ENCODE peak calls at places on chromosomes 6 and 20, in eight cellular contexts. C is putamen; M is kidney tubule cell; A is ELR; E is H7; X is posterior cingulate gyrus; S is activated naive CD4-positive, alpha-beta T cell treated with anti-CD3 and anti-CD28 coated beads, Interleukin-2, amount 50 U/mL, for 72 hours; H is substantia nigra. F is an unnamed sample.

GRCh38 chr6:10458287-10458686 is 43.4 kb upstream of the TFAP2A start:
- DNase-seq in C (no peak), M (no peak), A (no peak), E (no peak), X (no peak), S (no peak), H (no peak), F (no peak)

GRCh38 chr6:48826884-48827701 is 636.0 kb downstream of the MMUT start:
- DNase-seq in C (peak), M (peak), A (peak), E (no peak), X (no peak), S (no peak), H (no peak), F (peak)

GRCh38 chr20:17538517-17539170 is 7.5 kb upstream of the BFSP1 start:
- DNase-seq in C (no peak), M (peak), A (peak), E (no peak), X (no peak), S (no peak), H (no peak), F (peak)

GRCh38 chr6:110557226-110557625 is 80.8 kb upstream of the SLC22A16 start:
- DNase-seq in C (no peak), M (no peak), A (no peak), E (no peak), X (no peak), S (no peak), H (no peak), F (no peak)

GRCh38 chr20:53597085-53597482 is 3.4 kb upstream of the ZNF217 start:
- DNase-seq in C (no peak), M (no peak), A (no peak), E (no peak), X (no peak), S (no peak), H (no peak), F (no peak)

GRCh38 chr6:65398851-65399250 is 308.2 kb downstream of the EYS start:
- DNase-seq in C (peak), M (no peak), A (no peak), E (no peak), X (no peak), S (no peak), H (no peak), F (no peak)

GRCh38 chr6:72522735-72523141 is 99.1 kb upstream of the KCNQ5 start:
- DNase-seq in C (no peak), M (peak), A (peak), E (peak), X (no peak), S (peak), H (no peak), F (no peak)

GRCh38 chr20:2006452-2007381 is 12.9 kb upstream of the PDYN start:
- DNase-seq in C (no peak), M (peak), A (peak), E (peak), X (no peak), S (peak), H (no peak), F (peak)

GRCh38 chr6:39899540-39900295 is 34.5 kb downstream of the MOCS1 start:
- DNase-seq in C (no peak), M (peak), A (peak), E (no peak), X (no peak), S (no peak), H (no peak), F (peak)

GRCh38 chr6:159726918-159727716 is at the start of gene WTAP:
- DNase-seq in C (peak), M (peak), A (peak), E (peak), X (peak), S (peak), H (peak), F (peak)

GRCh38 chr20:45833883-45834796 is 541 bp downstream of the SNX21 start:
- DNase-seq in C (peak), M (peak), A (peak), E (peak), X (peak), S (peak), H (peak), F (peak)

GRCh38 chr20:1943267-1944002 is 48.2 kb downstream of the SIRPA start:
- DNase-seq in C (no peak), M (no peak), A (no peak), E (no peak), X (no peak), S (no peak), H (no peak), F (no peak)

GRCh38 chr20:59785986-59786753 is 147.3 kb downstream of the SYCP2 start:
- DNase-seq in C (no peak), M (no peak), A (no peak), E (peak), X (no peak), S (no peak), H (no peak), F (no peak)

GRCh38 chr6:138004423-138005287 is 102.6 kb downstream of the PERP start:
- DNase-seq in C (no peak), M (peak), A (peak), E (peak), X (no peak), S (peak), H (no peak), F (peak)

GRCh38 chr6:45609141-45609638 is 231.5 kb upstream of the SUPT3H start:
- DNase-seq in C (no peak), M (peak), A (peak), E (no peak), X (no peak), S (no peak), H (no peak), F (peak)

GRCh38 chr6:15887491-15888461 is 224.9 kb upstream of the DTNBP1 start:
- DNase-seq in C (no peak), M (no peak), A (no peak), E (no peak), X (no peak), S (no peak), H (no peak), F (no peak)

GRCh38 chr20:19855426-19855825 is 97.4 kb downstream of the RIN2 start:
- DNase-seq in C (no peak), M (no peak), A (no peak), E (no peak), X (no peak), S (no peak), H (no peak), F (no peak)

GRCh38 chr6:145668844-145669243 is 66.5 kb downstream of the EPM2A start:
- DNase-seq in C (no peak), M (no peak), A (no peak), E (no peak), X (no peak), S (no peak), H (no peak), F (no peak)

GRCh38 chr6:14354919-14355572 is 237.5 kb downstream of the CD83 start:
- DNase-seq in C (no peak), M (peak), A (peak), E (no peak), X (no peak), S (peak), H (no peak), F (peak)

GRCh38 chr6:130434174-130434873 is 68.5 kb downstream of the TMEM200A start:
- DNase-seq in C (no peak), M (no peak), A (peak), E (no peak), X (no peak), S (no peak), H (no peak), F (no peak)

GRCh38 chr20:32501709-32502108 is 83.4 kb downstream of the NOL4L start:
- DNase-seq in C (no peak), M (no peak), A (peak), E (peak), X (no peak), S (no peak), H (no peak), F (no peak)

GRCh38 chr20:1489764-1490436 is 1.3 kb downstream of the SIRPB2 start:
- DNase-seq in C (no peak), M (peak), A (peak), E (no peak), X (no peak), S (no peak), H (no peak), F (no peak)

GRCh38 chr20:60984666-60985065 is 267.4 kb upstream of the CDH4 start:
- DNase-seq in C (no peak), M (no peak), A (no peak), E (no peak), X (no peak), S (no peak), H (no peak), F (no peak)

GRCh38 chr20:11457476-11457875 is 460.2 kb upstream of the BTBD3 start:
- DNase-seq in C (no peak), M (peak), A (peak), E (no peak), X (no peak), S (no peak), H (no peak), F (no peak)

GRCh38 chr6:136742125-136742524 is 50.2 kb downstream of the MAP3K5 start:
- DNase-seq in C (no peak), M (no peak), A (no peak), E (no peak), X (no peak), S (no peak), H (no peak), F (no peak)

GRCh38 chr6:30830438-30830837 is 53.9 kb upstream of the DDR1 start:
- DNase-seq in C (no peak), M (no peak), A (no peak), E (no peak), X (no peak), S (no peak), H (no peak), F (no peak)